ENCODE peak calls at places on chromosome 20, in eight cellular contexts. U is activated CD4-positive, alpha-beta T cell treated with anti-CD3 and anti-CD28 coated beads, Interleukin-2, amount 50 U/mL, for 48 hours; K is B cell; V is mucosa of descending colon; L is LoVo; S is stimulated activated CD4-positive, alpha-beta T cell treated with anti-CD3 and anti-CD28 coated beads, Interleukin-4, amount 100 ng/mL, for 1 hour; C is HTR-8/SVneo; M is activated CD8-positive, alpha-beta memory T cell treated with anti-CD3 and anti-CD28 coated beads, Interleukin-2, amount 10 ng/mL, durations not matched to agents 7 days and 5 days. Y is an unnamed sample.

GRCh38 chr20:14507711-14508110 is 170.3 kb upstream of the FLRT3 start:
- DNase-seq in M (no peak), V (no peak), K (no peak), S (no peak), C (no peak), L (no peak), U (no peak), Y (no peak)

GRCh38 chr20:17614176-17614811 is 44.4 kb downstream of the DSTN start:
- DNase-seq in C (no peak), L (no peak), S (no peak), U (no peak), M (peak), K (peak), V (peak), Y (no peak)

GRCh38 chr20:62104791-62105345 is 17.4 kb upstream of the LSM14B start:
- DNase-seq in L (no peak), C (no peak), S (no peak), K (no peak), M (no peak), V (no peak), U (no peak), Y (no peak)

GRCh38 chr20:48649868-48650267 is 177.9 kb downstream of the PREX1 start:
- DNase-seq in U (no peak), S (no peak), M (no peak), V (no peak), K (no peak), L (no peak), C (no peak), Y (no peak)

GRCh38 chr20:47258745-47259695 is 97.5 kb downstream of the ZMYND8 start:
- DNase-seq in M (no peak), L (no peak), C (no peak), S (no peak), K (peak), U (no peak), V (no peak), Y (no peak)

GRCh38 chr20:34943808-34944568 is 11.6 kb downstream of the GSS start:
- DNase-seq in S (no peak), U (no peak), C (no peak), V (no peak), K (no peak), L (peak), M (no peak), Y (no peak)

GRCh38 chr20:51121901-51122412 is 99.0 kb upstream of the KCNG1 start:
- DNase-seq in K (no peak), M (no peak), V (no peak), S (no peak), L (no peak), U (no peak), C (no peak), Y (no peak)

GRCh38 chr20:24149881-24150307 is 161.3 kb upstream of the GGTLC1 start:
- DNase-seq in S (no peak), K (no peak), V (no peak), L (peak), C (no peak), U (no peak), M (no peak), Y (no peak)

GRCh38 chr20:4244700-4245485 is 229.5 kb upstream of the RNF24 start:
- DNase-seq in V (no peak), K (no peak), C (no peak), M (no peak), L (peak), S (no peak), U (no peak), Y (no peak)

GRCh38 chr20:45358282-45359068 is 4.5 kb upstream of the SYS1 start:
- DNase-seq in L (no peak), M (no peak), C (peak), K (no peak), U (no peak), S (no peak), V (no peak), Y (no peak)

GRCh38 chr20:21322921-21323321 is 19.8 kb downstream of the XRN2 start:
- DNase-seq in K (no peak), L (no peak), C (no peak), U (no peak), V (no peak), S (no peak), M (peak), Y (no peak)

GRCh38 chr20:40754372-40754943 is 65.4 kb upstream of the MAFB start:
- DNase-seq in M (no peak), C (no peak), S (no peak), K (no peak), L (no peak), U (no peak), V (no peak), Y (no peak)

GRCh38 chr20:14418441-14418840 is 81.0 kb upstream of the FLRT3 start:
- DNase-seq in C (no peak), S (no peak), L (no peak), M (no peak), K (no peak), U (no peak), V (no peak), Y (no peak)

GRCh38 chr20:24630486-24631172 is 161.2 kb downstream of the SYNDIG1 start:
- DNase-seq in L (no peak), S (no peak), C (no peak), M (no peak), U (no peak), K (no peak), V (no peak), Y (no peak)

GRCh38 chr20:57439993-57440392 is 48.8 kb downstream of the RBM38 start:
- DNase-seq in M (no peak), V (no peak), K (no peak), S (no peak), C (no peak), U (no peak), L (no peak), Y (no peak)

GRCh38 chr20:48080583-48080982 is 295.3 kb upstream of the SULF2 start:
- DNase-seq in C (no peak), V (no peak), S (no peak), L (no peak), U (no peak), K (no peak), M (no peak), Y (no peak)

GRCh38 chr20:31570735-31571617 is 34.1 kb upstream of the ID1 start:
- DNase-seq in C (no peak), S (no peak), V (no peak), M (no peak), L (no peak), K (no peak), U (no peak), Y (no peak)

GRCh38 chr20:58072695-58073671 is 155.5 kb downstream of the ANKRD60 start:
- DNase-seq in K (no peak), C (no peak), V (no peak), L (no peak), M (peak), U (no peak), S (no peak), Y (no peak)

GRCh38 chr20:62366370-62367135 is 559 bp downstream of the LAMA5 start:
- DNase-seq in S (no peak), L (no peak), K (peak), V (peak), M (no peak), C (peak), U (no peak), Y (no peak)

GRCh38 chr20:60055740-60056139 is 97.5 kb downstream of the CDH26 start:
- DNase-seq in M (peak), V (peak), C (no peak), U (peak), S (peak), K (no peak), L (no peak), Y (peak)

GRCh38 chr20:24340933-24341332 is 128.5 kb upstream of the SYNDIG1 start:
- DNase-seq in V (no peak), U (no peak), M (no peak), K (no peak), C (no peak), L (no peak), S (no peak), Y (no peak)

GRCh38 chr20:49993301-49993751 is 10.5 kb downstream of the SNAI1 start:
- DNase-seq in S (no peak), C (no peak), V (no peak), U (no peak), L (no peak), K (peak), M (no peak), Y (no peak)

GRCh38 chr20:36322131-36322530 is 16.0 kb downstream of the DLGAP4 start:
- DNase-seq in M (no peak), S (no peak), L (no peak), V (no peak), U (no peak), K (no peak), C (no peak), Y (no peak)

GRCh38 chr20:58309607-58310290 is at the start of gene RAB22A:
- DNase-seq in C (peak), U (peak), K (peak), L (peak), V (peak), M (peak), S (peak), Y (peak)

GRCh38 chr20:45592574-45593189 is 13.6 kb upstream of the WFDC8 start:
- DNase-seq in M (no peak), S (no peak), C (peak), V (no peak), U (peak), L (peak), K (peak), Y (peak)

GRCh38 chr20:60062431-60063336 is 104.5 kb downstream of the CDH26 start:
- DNase-seq in M (no peak), K (no peak), L (no peak), U (no peak), S (no peak), C (peak), V (no peak), Y (no peak)

GRCh38 chr20:44136579-44136978 is 50.4 kb downstream of the JPH2 start:
- DNase-seq in C (no peak), K (no peak), U (no peak), V (no peak), M (no peak), S (no peak), L (no peak), Y (no peak)

GRCh38 chr20:34578040-34578439 is 19.5 kb downstream of the MAP1LC3A start:
- DNase-seq in K (no peak), V (no peak), C (no peak), S (no peak), U (no peak), L (no peak), M (peak), Y (no peak)

GRCh38 chr20:48795732-48796131 is 32.1 kb downstream of the PREX1 start:
- DNase-seq in U (no peak), V (no peak), L (no peak), S (no peak), C (no peak), K (no peak), M (no peak), Y (no peak)

GRCh38 chr20:62736026-62736406 is 27.4 kb downstream of the NTSR1 start:
- DNase-seq in M (no peak), C (no peak), K (no peak), U (no peak), S (no peak), V (no peak), L (no peak), Y (no peak)